ENCODE peak calls at places on chromosomes 12 and 14, in six cellular contexts. A is stimulated activated CD4-positive, alpha-beta T cell treated with anti-CD3 and anti-CD28 coated beads, Interleukin-1b, Interleukin-23, amount 100 ng/mL, for 48 hours; K is pons; W is NCI-H526 treated with DMSO at 0.1 percent for 48 hours; X is Panc1; T is iris pigment epithelial cell. G is an unnamed sample.

GRCh38 chr12:108634225-108634795 is 616 bp upstream of the SELPLG start:
- DNase-seq in W (no peak), K (no peak), X (no peak), T (no peak), A (peak; percentile 68), G (peak; percentile 7)

GRCh38 chr12:107337354-107338095 is 244.2 kb upstream of the CRY1 start:
- DNase-seq in A (peak; percentile 55), K (no peak), X (no peak), T (peak; percentile 66), W (no peak), G (no peak)

GRCh38 chr12:104413330-104413729 is 43.4 kb upstream of the CHST11 start:
- DNase-seq in X (no peak), T (no peak), W (no peak), A (no peak), K (no peak), G (no peak)

GRCh38 chr14:102013669-102014200 is 49.4 kb downstream of the DYNC1H1 start:
- DNase-seq in X (no peak), A (no peak), T (no peak), W (no peak), K (no peak), G (no peak)

GRCh38 chr12:6524648-6525047 is 9.7 kb upstream of the GAPDH start:
- DNase-seq in T (no peak), X (no peak), K (no peak), W (no peak), A (no peak), G (no peak)

GRCh38 chr12:53174881-53175491 is 5.5 kb upstream of the ZNF740 start:
- DNase-seq in X (no peak), A (no peak), T (peak; percentile 59), W (no peak), K (no peak), G (peak; percentile 90)

GRCh38 chr12:49692851-49693250 is 14.4 kb downstream of the FMNL3 start:
- DNase-seq in X (no peak), T (no peak), K (no peak), A (no peak), W (no peak), G (no peak)

GRCh38 chr12:123935956-123936355 is 36.7 kb downstream of the CCDC92 start:
- DNase-seq in K (no peak), A (no peak), W (no peak), T (no peak), X (no peak), G (no peak)

GRCh38 chr12:115771065-115771464 is 506.4 kb downstream of the MED13L start:
- DNase-seq in A (no peak), K (no peak), W (peak; percentile 2), T (peak; percentile 3), X (no peak), G (peak; percentile 11)

GRCh38 chr12:12206776-12207388 is 60.0 kb downstream of the LRP6 start:
- DNase-seq in W (no peak), A (no peak), K (no peak), X (no peak), T (no peak), G (no peak)

GRCh38 chr12:52631264-52631663 is 12.9 kb upstream of the KRT73 start:
- DNase-seq in K (no peak), X (no peak), T (no peak), W (no peak), A (no peak), G (no peak)

GRCh38 chr12:50074936-50075807 is 10.0 kb upstream of the SMARCD1 start:
- DNase-seq in W (peak; percentile 35), X (no peak), T (peak; percentile 78), K (peak; percentile 79), A (peak; percentile 78), G (peak; percentile 34)

GRCh38 chr14:98731701-98732100 is 540.3 kb downstream of the BCL11B start:
- DNase-seq in W (no peak), T (no peak), A (no peak), K (no peak), X (no peak), G (no peak)

GRCh38 chr14:49036991-49037390 is 549.2 kb downstream of the RPS29 start:
- DNase-seq in W (no peak), A (no peak), T (no peak), X (no peak), K (no peak), G (no peak)

GRCh38 chr12:96399919-96400630 is at the start of gene CDK17:
- DNase-seq in T (peak; percentile 86), W (peak; percentile 78), K (peak; percentile 89), X (no peak), A (peak; percentile 89), G (peak; percentile 57)

GRCh38 chr14:89615421-89615820 is 198.4 kb upstream of the FOXN3 start:
- DNase-seq in W (no peak), K (peak; percentile 48), T (peak; percentile 36), A (no peak), X (no peak), G (no peak)

GRCh38 chr12:3622732-3623690 is 129.9 kb downstream of the CRACR2A start:
- DNase-seq in T (no peak), W (no peak), X (no peak), K (no peak), A (no peak), G (no peak)

GRCh38 chr14:75441731-75442130 is 13.9 kb downstream of the JDP2 start:
- DNase-seq in A (no peak), K (no peak), W (no peak), T (no peak), X (no peak), G (no peak)

GRCh38 chr14:67464377-67464776 is 24.1 kb downstream of the TMEM229B start:
- DNase-seq in X (no peak), W (no peak), K (no peak), A (no peak), T (no peak), G (no peak)

GRCh38 chr12:113056631-113057488 is at the start of gene DTX1:
- DNase-seq in W (no peak), A (peak; percentile 27), X (no peak), K (no peak), T (no peak), G (no peak)